ENCODE peak calls at places on chromosomes 6 and 20, in nine cellular contexts. D, Y, J, O, G, X, U, W and A are unnamed samples.

GRCh38 chr6:139530551-139530950 is 156.1 kb upstream of the CITED2 start:
- DNase-seq in D (no peak), Y (no peak), J (no peak), O (no peak), G (peak), X (no peak), U (no peak), W (no peak), A (no peak)

GRCh38 chr6:45378324-45378926 is 691 bp upstream of the SUPT3H start:
- DNase-seq in D (peak), Y (no peak), J (no peak), O (peak), G (no peak), X (no peak), U (no peak), W (no peak), A (no peak)

GRCh38 chr6:46490425-46491200 is 636 bp downstream of the RCAN2 start:
- DNase-seq in D (no peak), Y (peak), J (no peak), O (no peak), G (no peak), X (no peak), U (peak), W (no peak), A (peak)

GRCh38 chr20:48051810-48052491 is 266.7 kb upstream of the SULF2 start:
- DNase-seq in D (no peak), Y (no peak), J (peak), O (no peak), G (no peak), X (no peak), U (no peak), W (no peak), A (no peak)

GRCh38 chr20:539848-540247 is 3.7 kb downstream of the CSNK2A1 start:
- DNase-seq in D (no peak), Y (no peak), J (peak), O (no peak), G (no peak), X (peak), U (no peak), W (no peak), A (no peak)

GRCh38 chr6:33392168-33392947 is 735 bp downstream of the KIFC1 start:
- DNase-seq in D (no peak), Y (no peak), J (no peak), O (peak), G (no peak), X (peak), U (no peak), W (no peak), A (no peak)

GRCh38 chr6:137313928-137314855 is 95.0 kb upstream of the IFNGR1 start:
- DNase-seq in D (peak), Y (peak), J (peak), O (peak), G (peak), X (peak), U (peak), W (peak), A (peak)

GRCh38 chr20:34753706-34754461 is 49.7 kb downstream of the TP53INP2 start:
- DNase-seq in D (no peak), Y (no peak), J (peak), O (no peak), G (no peak), X (peak), U (no peak), W (no peak), A (no peak)

GRCh38 chr20:62367483-62368302 is 581 bp upstream of the LAMA5 start:
- DNase-seq in D (no peak), Y (no peak), J (no peak), O (no peak), G (no peak), X (peak), U (no peak), W (no peak), A (no peak)

GRCh38 chr6:101921829-101922450 is 528.4 kb downstream of the GRIK2 start:
- DNase-seq in D (no peak), Y (no peak), J (no peak), O (no peak), G (no peak), X (no peak), U (no peak), W (no peak), A (no peak)

GRCh38 chr6:1552296-1552761 is 57.4 kb upstream of the FOXC1 start:
- DNase-seq in D (no peak), Y (no peak), J (peak), O (peak), G (no peak), X (no peak), U (no peak), W (peak), A (no peak)